ENCODE peak calls at places on chromosomes 11 and 22, in four cellular contexts. R is endothelial cell of umbilical vein, Q is A549, D is esophagus muscularis mucosa. Z is an unnamed sample.

GRCh38 chr22:17303840-17304779 is 65.2 kb upstream of the CECR2 start:
- DNase-seq in R (no peak), Q (no peak), D (no peak), Z (no peak)

GRCh38 chr11:59776210-59777066 is 21.3 kb downstream of the STX3 start:
- DNase-seq in R (peak), Q (peak), D (no peak), Z (no peak)

GRCh38 chr11:19428206-19429001 is 187.7 kb upstream of the E2F8 start:
- DNase-seq in R (peak), Q (no peak), D (peak), Z (no peak)

GRCh38 chr11:12189543-12190235 is 79.3 kb downstream of the MICAL2 start:
- DNase-seq in R (peak), Q (no peak), D (no peak), Z (no peak)

GRCh38 chr11:889686-890475 is 20.7 kb downstream of the CHID1 start:
- DNase-seq in R (no peak), Q (no peak), D (no peak), Z (no peak)

GRCh38 chr11:68839953-68840641 is 1.6 kb downstream of the CPT1A start:
- DNase-seq in R (peak), Q (no peak), D (no peak), Z (peak)

GRCh38 chr11:23205156-23205871 is 345.0 kb upstream of the CCDC179 start:
- DNase-seq in R (peak), Q (no peak), D (no peak), Z (no peak)

GRCh38 chr11:78039919-78040671 is 17.0 kb upstream of the KCTD14 start:
- DNase-seq in R (peak), Q (peak), D (no peak), Z (peak)

GRCh38 chr22:35446365-35446764 is 46.4 kb downstream of the MCM5 start:
- DNase-seq in R (peak), Q (peak), D (no peak), Z (no peak)

GRCh38 chr11:2004466-2004865 is 6.8 kb upstream of the H19 start:
- DNase-seq in R (no peak), Q (no peak), D (no peak), Z (no peak)

GRCh38 chr22:31286360-31287255 is 5.7 kb downstream of the PIK3IP1 start:
- DNase-seq in R (no peak), Q (no peak), D (no peak), Z (no peak)

GRCh38 chr22:17164392-17165024 is 5.4 kb upstream of the HDHD5 start:
- DNase-seq in R (no peak), Q (peak), D (no peak), Z (no peak)

GRCh38 chr11:46537121-46537520 is 56.7 kb downstream of the AMBRA1 start:
- DNase-seq in R (no peak), Q (no peak), D (no peak), Z (peak)

GRCh38 chr11:128632151-128632791 is 44.9 kb upstream of the ETS1 start:
- DNase-seq in R (peak), Q (no peak), D (peak), Z (no peak)

GRCh38 chr22:20227363-20227762 is 40.8 kb downstream of the RTN4R start:
- DNase-seq in R (no peak), Q (no peak), D (no peak), Z (no peak)

GRCh38 chr11:65538232-65538914 is 13.5 kb downstream of the SCYL1 start:
- DNase-seq in R (no peak), Q (no peak), D (no peak), Z (no peak)

GRCh38 chr11:65539401-65540289 is 14.8 kb downstream of the SCYL1 start:
- DNase-seq in R (no peak), Q (no peak), D (no peak), Z (no peak)

GRCh38 chr11:65538915-65539374 is 14.1 kb downstream of the SCYL1 start:
- DNase-seq in R (no peak), Q (no peak), D (no peak), Z (no peak)

GRCh38 chr11:65541093-65542010 is 16.5 kb downstream of the SCYL1 start:
- DNase-seq in R (peak), Q (no peak), D (no peak), Z (no peak)

GRCh38 chr11:65540290-65541092 is 15.6 kb downstream of the SCYL1 start:
- DNase-seq in R (peak), Q (peak), D (peak), Z (peak)
- TF ChIP-seq POLR2A in R (no peak), Q (peak), D (peak), Z (peak)

DNA sequence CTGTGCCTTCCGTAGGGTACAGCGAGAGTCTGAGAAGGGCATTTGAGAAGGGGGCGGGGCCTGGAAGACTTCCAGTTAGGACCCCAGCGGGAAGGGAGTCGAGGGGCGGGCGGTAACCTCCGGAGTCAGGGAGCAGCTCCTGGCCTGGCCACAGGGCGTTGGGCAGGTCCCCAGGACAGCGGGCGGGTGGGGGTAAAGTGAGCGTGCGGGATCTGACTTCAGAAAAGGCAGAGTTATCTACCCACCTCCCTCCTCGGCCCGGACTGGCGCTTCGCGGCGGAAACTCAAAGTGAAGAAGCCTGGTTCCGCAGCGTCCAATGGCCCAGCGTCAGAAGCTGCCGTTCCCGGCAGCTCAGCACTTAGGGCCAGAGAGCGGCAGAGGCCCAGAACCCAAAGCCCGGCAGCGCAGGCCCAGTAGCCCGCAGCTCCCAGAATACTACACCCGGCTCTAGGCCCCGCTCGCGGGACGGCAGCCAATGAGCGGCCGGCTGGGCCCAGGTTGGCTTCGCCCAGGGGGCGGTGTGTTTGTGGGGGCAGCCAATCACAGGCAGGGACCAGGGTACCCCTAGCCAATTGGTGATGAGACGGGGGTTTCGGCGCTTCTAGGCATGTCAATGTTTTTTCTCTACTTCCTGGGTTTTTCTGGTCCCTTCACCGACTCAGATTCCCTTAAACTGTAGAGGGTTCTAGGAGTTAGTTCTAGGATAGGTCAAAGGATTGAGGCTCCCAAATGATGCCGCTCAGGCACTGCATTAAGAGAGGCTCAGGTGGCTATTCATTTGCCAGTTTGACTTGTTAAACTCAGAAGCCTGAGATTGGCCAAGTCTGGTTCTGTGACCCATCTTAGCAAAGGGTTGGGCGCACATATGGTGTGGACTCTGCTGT is at the start of gene TRIM68:
- DNase-seq in R (peak), Q (peak), D (peak), Z (peak)
- TF ChIP-seq POLR2A in R (peak), Q (peak), D (no peak), Z (peak)

GRCh38 chr11:72037554-72038311 is 39.0 kb downstream of the IL18BP start:
- DNase-seq in R (no peak), Q (no peak), D (no peak), Z (no peak)

GRCh38 chr11:72040497-72041363 is 39.6 kb downstream of the NUMA1 start:
- DNase-seq in R (peak), Q (peak), D (peak), Z (peak)

GRCh38 chr11:72041364-72042058 is 38.8 kb downstream of the NUMA1 start:
- DNase-seq in R (peak), Q (peak), D (peak), Z (peak)

GRCh38 chr11:72038491-72038890 is 39.8 kb downstream of the IL18BP start:
- DNase-seq in R (no peak), Q (no peak), D (no peak), Z (peak)

GRCh38 chr11:72039108-72039850 is 40.6 kb downstream of the IL18BP start:
- DNase-seq in R (peak), Q (no peak), D (no peak), Z (peak)
- TF ChIP-seq POLR2A in R (no peak), Q (no peak), D (no peak), Z (no peak)

DNA sequence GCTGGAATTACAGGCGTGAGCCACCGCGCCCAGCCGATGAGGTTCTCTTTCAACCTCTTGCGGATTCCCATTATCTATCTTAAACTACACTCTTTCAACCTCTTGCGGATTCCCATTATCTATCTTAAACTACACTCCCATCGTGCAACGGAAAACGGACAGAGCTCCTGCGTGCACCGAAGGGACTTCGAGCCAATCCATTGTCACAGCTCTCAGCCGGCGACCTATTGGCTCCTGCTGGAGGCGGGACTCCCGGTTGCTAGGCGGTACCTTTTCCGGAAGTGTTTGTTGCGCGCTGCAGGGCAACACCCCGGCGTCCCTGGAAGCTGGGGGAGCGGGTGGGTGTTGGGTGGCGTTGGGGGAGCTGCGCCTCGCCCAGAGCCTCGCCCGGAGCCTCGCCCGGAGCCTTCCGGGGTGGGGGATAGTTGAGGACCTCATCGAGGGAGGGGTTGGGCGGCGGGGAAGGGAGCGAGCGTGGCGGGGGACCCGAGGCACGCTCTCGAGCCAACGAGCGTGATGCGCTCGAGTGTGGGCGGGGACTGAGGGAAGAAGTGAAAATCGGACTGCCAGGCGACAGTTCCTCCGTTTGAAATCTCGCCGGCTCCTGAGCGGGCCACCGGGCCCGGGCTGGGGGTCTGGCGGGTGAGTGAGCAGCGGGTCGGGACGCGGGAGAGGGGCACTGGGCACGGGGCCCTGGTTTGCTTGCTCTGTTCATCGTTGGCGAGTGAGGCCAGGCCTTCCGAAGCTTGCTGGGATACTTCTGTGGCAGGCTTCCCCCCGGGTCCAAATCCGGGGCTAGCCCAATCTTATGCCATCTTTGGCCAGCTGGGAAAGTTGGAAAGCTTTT is at the start of gene CEP164:
- DNase-seq in R (peak), Q (peak), D (peak), Z (peak)
- TF ChIP-seq POLR2A in R (peak), Q (peak), D (peak), Z (peak)

DNA sequence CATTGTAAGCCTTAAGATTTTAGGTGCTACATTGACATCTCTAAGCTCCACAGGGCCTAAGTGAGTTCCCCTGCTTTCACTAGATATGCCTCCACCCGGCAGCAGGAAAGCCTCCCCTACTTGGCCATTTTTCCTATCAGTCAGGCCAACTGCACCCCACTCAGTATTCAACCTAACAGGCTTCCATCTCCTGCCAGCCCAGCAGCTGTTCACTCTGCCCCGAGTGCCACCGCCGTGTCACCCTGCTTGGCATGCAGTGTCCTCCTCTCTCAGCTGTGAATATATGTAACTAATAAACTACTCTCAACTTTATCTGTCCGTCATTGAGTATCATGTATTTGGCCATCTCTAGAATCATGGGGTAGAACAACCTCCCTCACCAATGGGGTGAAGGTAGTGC is 9.0 kb upstream of the OR6M1 start:
- DNase-seq in R (no peak), Q (no peak), D (no peak), Z (no peak)
- TF ChIP-seq POLR2A in R (no peak), Q (no peak), D (no peak), Z (no peak)

GRCh38 chr11:65853249-65853979 is 4.6 kb downstream of the CFL1 start:
- DNase-seq in R (no peak), Q (no peak), D (no peak), Z (no peak)
- TF ChIP-seq POLR2A in R (no peak), Q (no peak), D (no peak), Z (peak)

Z was measured in erythroblast.